ENCODE peak calls at places on chromosomes 2 and 18, in six cellular contexts. P is esophagus squamous epithelium, D is PC-3, U is brain microvascular endothelial cell, H is tibial artery, X is IMR-90. S is an unnamed sample.

GRCh38 chr2:219997341-219997851 is 370.0 kb downstream of the SLC4A3 start:
- DNase-seq in H (no peak), U (peak), X (peak), D (peak), P (no peak), S (no peak)

GRCh38 chr2:21924640-21925285 is 801.0 kb downstream of the TDRD15 start:
- DNase-seq in H (no peak), U (no peak), P (no peak), X (peak), D (no peak), S (no peak)

GRCh38 chr18:57331718-57332117 is 20.6 kb upstream of the ST8SIA3 start:
- DNase-seq in X (no peak), H (no peak), D (no peak), P (no peak), U (no peak), S (no peak)

GRCh38 chr2:191682148-191682547 is 4.2 kb downstream of the NABP1 start:
- DNase-seq in X (peak), P (no peak), U (no peak), D (peak), H (no peak), S (no peak)

GRCh38 chr2:204289066-204289465 is 256.2 kb upstream of the PARD3B start:
- DNase-seq in H (no peak), D (no peak), P (no peak), U (no peak), X (no peak), S (no peak)

GRCh38 chr18:12518326-12518725 is 110.6 kb downstream of the PRELID3A start:
- DNase-seq in H (no peak), D (no peak), U (no peak), P (no peak), X (peak), S (no peak)

GRCh38 chr18:616380-616995 is 19.7 kb downstream of the CLUL1 start:
- DNase-seq in U (no peak), X (peak), P (no peak), H (no peak), D (peak), S (no peak)

GRCh38 chr2:20225294-20226151 is 593 bp upstream of the SDC1 start:
- DNase-seq in P (peak), D (peak), X (peak), H (peak), U (no peak), S (peak)

GRCh38 chr2:217713395-217714267 is 289.2 kb downstream of the TNS1 start:
- DNase-seq in H (peak), P (no peak), D (peak), X (peak), U (peak), S (peak)

GRCh38 chr2:46430992-46431391 is 48.4 kb upstream of the TMEM247 start:
- DNase-seq in D (no peak), U (no peak), H (no peak), X (no peak), P (no peak), S (no peak)

GRCh38 chr18:51107594-51108305 is 77.7 kb downstream of the SMAD4 start:
- DNase-seq in D (peak), H (no peak), U (no peak), X (peak), P (no peak), S (no peak)

GRCh38 chr2:50401772-50402653 is 629.9 kb downstream of the NRXN1 start:
- DNase-seq in P (no peak), D (peak), X (peak), U (peak), H (peak), S (no peak)

GRCh38 chr2:235729182-235729929 is 235.5 kb downstream of the AGAP1 start:
- DNase-seq in H (no peak), X (no peak), U (no peak), P (no peak), D (no peak), S (no peak)

GRCh38 chr2:7933665-7934064 is 748.2 kb upstream of the ID2 start:
- DNase-seq in H (no peak), U (no peak), P (no peak), D (no peak), X (no peak), S (no peak)

GRCh38 chr2:121776885-121777698 is 21.6 kb downstream of the TSN start:
- DNase-seq in H (no peak), U (no peak), D (no peak), X (peak), P (no peak), S (no peak)

GRCh38 chr2:195094330-195094729 is 562.7 kb upstream of the SLC39A10 start:
- DNase-seq in P (no peak), X (peak), D (peak), U (no peak), H (no peak), S (no peak)

GRCh38 chr2:100924122-100924519 is 78.0 kb upstream of the RPL31 start:
- DNase-seq in X (no peak), P (no peak), H (no peak), U (no peak), D (no peak), S (no peak)

GRCh38 chr18:58603365-58604067 is 25.4 kb downstream of the ALPK2 start:
- DNase-seq in X (peak), U (no peak), H (no peak), D (no peak), P (no peak), S (no peak)

GRCh38 chr2:237432484-237433092 is 18.6 kb upstream of the COL6A3 start:
- DNase-seq in D (peak), U (peak), P (no peak), H (no peak), X (peak), S (no peak)

GRCh38 chr2:96816127-96816835 is at the start of gene CNNM3:
- DNase-seq in X (peak), H (peak), P (peak), D (peak), U (peak), S (peak)

DNA sequence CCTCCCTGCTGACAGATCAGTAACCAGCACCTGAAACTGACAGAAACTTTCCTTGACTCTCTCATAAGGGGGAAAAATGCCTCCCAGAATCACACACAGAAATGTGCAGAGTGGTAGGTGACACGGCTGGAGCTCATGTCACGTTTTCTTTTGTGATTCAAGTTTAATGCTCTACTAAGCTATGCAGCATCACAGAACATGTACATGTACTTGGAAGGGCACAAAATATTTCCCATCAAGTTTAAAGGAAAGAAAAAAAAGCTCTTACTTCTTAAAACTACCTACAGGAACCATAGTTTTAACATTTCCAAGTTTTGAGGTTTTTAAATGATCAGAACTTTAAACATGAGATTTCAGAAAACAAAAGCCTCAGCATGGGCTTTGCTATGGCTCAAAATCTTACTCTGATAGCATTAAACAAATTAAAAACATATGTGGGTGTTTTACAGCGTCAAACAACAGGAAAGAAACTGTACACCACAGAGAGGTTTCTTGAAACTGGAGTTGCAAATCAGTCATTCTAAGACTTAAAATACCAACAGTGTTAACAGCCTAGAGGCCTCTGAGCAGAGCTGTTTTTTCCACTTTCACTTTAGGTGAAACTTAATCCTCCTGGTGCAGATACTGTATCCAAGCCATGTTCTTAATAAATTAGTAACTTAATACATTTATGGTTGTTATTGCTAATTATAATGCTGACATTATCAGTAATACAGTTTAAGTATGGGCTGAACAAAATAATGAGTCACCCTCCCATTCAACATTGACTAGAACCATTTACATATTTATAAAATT is 30.1 kb downstream of the MBP start:
- DNase-seq in P (no peak), D (peak), H (no peak), U (peak), X (peak), S (no peak)
- H3K27ac ChIP-seq in P (peak), D (peak), H (peak), U (peak), X (peak), S (peak)

GRCh38 chr2:174614261-174614660 is 16.7 kb upstream of the WIPF1 start:
- DNase-seq in H (no peak), X (peak), D (peak), P (no peak), U (peak), S (no peak)
- TF ChIP-seq CTCF in H (no peak), X (no peak), D (no peak), P (no peak), U (no peak), S (no peak)

GRCh38 chr2:55519908-55520885 is 679 bp downstream of the CFAP36 start:
- DNase-seq in D (peak), H (peak), X (peak), U (peak), P (no peak), S (no peak)
- H3K27ac ChIP-seq in D (no peak), H (peak), X (peak), U (peak), P (peak), S (peak)

GRCh38 chr2:1891147-1891546 is 146.8 kb upstream of the PXDN start:
- DNase-seq in D (no peak), P (no peak), U (no peak), H (no peak), X (no peak), S (no peak)
- TF ChIP-seq CTCF in D (no peak), P (no peak), U (no peak), H (no peak), X (no peak), S (no peak)

GRCh38 chr2:10584242-10584753 is 105.5 kb downstream of the NOL10 start:
- DNase-seq in H (no peak), X (peak), D (peak), U (peak), P (no peak), S (no peak)
- H3K27ac ChIP-seq in H (no peak), X (peak), D (peak), U (peak), P (no peak), S (no peak)

DNA sequence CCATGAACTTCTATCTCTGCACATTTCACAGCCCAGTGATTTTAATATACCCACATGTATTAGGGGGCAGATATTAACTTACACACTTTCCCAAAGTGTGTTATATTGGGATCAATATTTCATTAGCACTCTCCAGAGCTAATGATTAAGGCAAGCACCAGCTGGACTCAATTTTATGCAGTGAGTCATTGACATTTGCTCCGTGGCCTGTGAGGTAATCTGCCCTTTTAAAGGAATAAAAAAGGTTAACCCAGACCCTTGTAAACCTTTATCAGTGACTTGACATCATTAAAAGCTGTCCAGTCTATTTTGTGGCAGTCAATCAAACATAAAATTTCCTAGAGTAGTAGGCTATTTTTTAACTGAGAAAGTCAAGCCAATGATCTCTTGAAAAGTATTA is 1870.4 kb upstream of the CELF4 start:
- DNase-seq in D (no peak), X (no peak), H (no peak), P (no peak), U (no peak), S (no peak)
- TF ChIP-seq CTCF in D (no peak), X (no peak), H (no peak), P (no peak), U (no peak), S (no peak)

DNA sequence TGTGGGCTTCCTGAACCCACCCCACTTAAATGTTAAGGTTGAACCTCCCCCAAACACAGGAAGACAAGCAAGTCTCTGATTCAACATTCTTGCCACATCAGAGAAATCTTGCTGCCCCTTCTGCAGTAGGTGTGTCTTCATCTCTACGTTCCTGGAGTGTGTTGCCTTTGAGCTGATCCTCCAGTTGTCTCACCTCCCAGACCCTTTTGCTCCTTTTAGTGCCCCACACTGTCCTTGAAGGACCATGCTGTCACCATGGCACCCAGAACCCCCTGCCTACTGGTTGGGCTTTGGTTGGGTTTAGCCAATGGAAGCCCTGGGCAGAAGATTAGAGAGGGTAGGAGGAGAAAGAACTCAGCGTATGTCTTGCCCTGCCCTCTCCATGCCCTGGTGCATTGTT is 10.7 kb downstream of the CAB39 start:
- DNase-seq in D (no peak), X (no peak), U (no peak), P (no peak), H (no peak), S (no peak)
- H3K27ac ChIP-seq in D (no peak), X (no peak), U (no peak), P (no peak), H (no peak), S (peak)

GRCh38 chr2:241094172-241094571 is 7.9 kb downstream of the MTERF4 start:
- DNase-seq in H (no peak), X (no peak), P (no peak), D (no peak), U (no peak), S (no peak)
- TF ChIP-seq CTCF in H (no peak), X (no peak), P (no peak), D (no peak), U (no peak), S (no peak)

GRCh38 chr2:168564641-168565040 is 108.6 kb downstream of the CERS6 start:
- DNase-seq in X (no peak), D (no peak), H (no peak), U (no peak), P (no peak), S (no peak)
- H3K27ac ChIP-seq in X (no peak), D (no peak), H (no peak), U (no peak), P (no peak), S (peak)

GRCh38 chr2:130376433-130377293 is 20.8 kb downstream of the PTPN18 start:
- DNase-seq in P (no peak), U (no peak), X (no peak), H (no peak), D (no peak), S (no peak)
- TF ChIP-seq CTCF in P (no peak), U (peak), X (no peak), H (no peak), D (no peak), S (no peak)

S was measured in psoas muscle.